ENCODE peak calls at places on chromosome 19, in ten cellular contexts. A, K, P, Q, E, U, I, L, D and T are unnamed samples.

GRCh38 chr19:33298146-33298911 is 4.0 kb downstream of the CEBPA start:
- DNase-seq in A (no peak), K (no peak), P (no peak), Q (no peak), E (no peak), U (peak; percentile 80), I (peak; percentile 83), L (no peak), D (peak; percentile 42), T (no peak)

GRCh38 chr19:18346091-18346490 is 5.7 kb downstream of the PGPEP1 start:
- DNase-seq in A (no peak), K (no peak), P (no peak), Q (no peak), E (no peak), U (peak; percentile 52), I (no peak), L (no peak), D (no peak), T (no peak)

GRCh38 chr19:1073956-1074511 is 7.1 kb downstream of the ARHGAP45 start:
- DNase-seq in A (no peak), K (no peak), P (no peak), Q (no peak), E (no peak), U (no peak), I (no peak), L (no peak), D (no peak), T (no peak)

GRCh38 chr19:52691215-52691610 is 43.6 kb downstream of the ZNF611 start:
- DNase-seq in A (no peak), K (no peak), P (no peak), Q (no peak), E (no peak), U (no peak), I (no peak), L (no peak), D (peak; percentile 29), T (no peak)

GRCh38 chr19:48512504-48513288 is 1.1 kb upstream of the LMTK3 start:
- DNase-seq in A (no peak), K (no peak), P (no peak), Q (no peak), E (no peak), U (no peak), I (peak; percentile 32), L (no peak), D (no peak), T (no peak)

GRCh38 chr19:46785054-46785979 is 3.1 kb downstream of the SLC1A5 start:
- DNase-seq in A (no peak), K (no peak), P (no peak), Q (no peak), E (no peak), U (no peak), I (no peak), L (no peak), D (no peak), T (no peak)

GRCh38 chr19:799076-799881 is 2.0 kb downstream of the PTBP1 start:
- DNase-seq in A (peak; percentile 60), K (no peak), P (no peak), Q (peak; percentile 58), E (no peak), U (peak; percentile 46), I (peak; percentile 56), L (peak; percentile 23), D (peak; percentile 70), T (no peak)

GRCh38 chr19:720691-721160 is 12.0 kb downstream of the PALM start:
- DNase-seq in A (no peak), K (no peak), P (no peak), Q (no peak), E (no peak), U (no peak), I (no peak), L (no peak), D (no peak), T (no peak)

GRCh38 chr19:7772752-7773291 is 9.8 kb downstream of the CLEC4M start:
- DNase-seq in A (no peak), K (no peak), P (peak; percentile 28), Q (no peak), E (no peak), U (peak; percentile 76), I (peak; percentile 90), L (no peak), D (no peak), T (no peak)

GRCh38 chr19:19956431-19957075 is 55.8 kb downstream of the ZNF93 start:
- DNase-seq in A (no peak), K (no peak), P (no peak), Q (peak; percentile 56), E (no peak), U (no peak), I (no peak), L (no peak), D (peak; percentile 65), T (no peak)

GRCh38 chr19:1183543-1184172 is 9.6 kb upstream of the SBNO2 start:
- DNase-seq in A (no peak), K (no peak), P (no peak), Q (no peak), E (peak; percentile 57), U (peak; percentile 92), I (no peak), L (no peak), D (peak; percentile 57), T (no peak)

GRCh38 chr19:4866595-4867424 is 657 bp downstream of the PLIN3 start:
- DNase-seq in A (peak; percentile 58), K (no peak), P (peak; percentile 23), Q (peak; percentile 47), E (no peak), U (peak; percentile 38), I (peak; percentile 64), L (peak; percentile 50), D (peak; percentile 73), T (no peak)

GRCh38 chr19:30783936-30784335 is 411.8 kb downstream of the ZNF536 start:
- DNase-seq in A (no peak), K (no peak), P (no peak), Q (no peak), E (no peak), U (no peak), I (no peak), L (no peak), D (peak; percentile 8), T (no peak)

GRCh38 chr19:4795400-4795799 is 3.9 kb downstream of the FEM1A start:
- DNase-seq in A (no peak), K (no peak), P (no peak), Q (no peak), E (no peak), U (peak; percentile 59), I (no peak), L (no peak), D (no peak), T (no peak)

GRCh38 chr19:3659746-3660112 is 33.1 kb upstream of the CACTIN start:
- DNase-seq in A (no peak), K (no peak), P (no peak), Q (no peak), E (no peak), U (no peak), I (no peak), L (no peak), D (no peak), T (no peak)

GRCh38 chr19:35248310-35249145 is at the start of gene LSR:
- DNase-seq in A (no peak), K (peak; percentile 94), P (peak; percentile 54), Q (peak; percentile 88), E (peak; percentile 63), U (peak; percentile 96), I (no peak), L (peak; percentile 47), D (peak; percentile 92), T (peak; percentile 89)

GRCh38 chr19:532578-533484 is 1.3 kb downstream of the CDC34 start:
- DNase-seq in A (peak; percentile 85), K (no peak), P (peak; percentile 35), Q (no peak), E (no peak), U (peak; percentile 57), I (peak; percentile 64), L (peak; percentile 55), D (peak; percentile 79), T (no peak)

GRCh38 chr19:35671818-35672217 is 5.5 kb downstream of the UPK1A start:
- DNase-seq in A (no peak), K (peak; percentile 1), P (no peak), Q (no peak), E (no peak), U (no peak), I (no peak), L (no peak), D (no peak), T (no peak)

GRCh38 chr19:49712397-49712859 is 21.5 kb downstream of the CPT1C start:
- DNase-seq in A (peak; percentile 56), K (no peak), P (no peak), Q (no peak), E (no peak), U (no peak), I (no peak), L (no peak), D (peak; percentile 79), T (no peak)

GRCh38 chr19:15828121-15828620 is 12.7 kb upstream of the OR10H1 start:
- DNase-seq in A (no peak), K (no peak), P (no peak), Q (no peak), E (no peak), U (no peak), I (no peak), L (no peak), D (no peak), T (no peak)

GRCh38 chr19:46357846-46358583 is 11.1 kb downstream of the PPP5C start:
- DNase-seq in A (no peak), K (no peak), P (no peak), Q (no peak), E (no peak), U (no peak), I (no peak), L (no peak), D (no peak), T (no peak)

GRCh38 chr19:12782424-12783225 is 7.3 kb upstream of the HOOK2 start:
- DNase-seq in A (peak; percentile 76), K (peak; percentile 69), P (peak; percentile 80), Q (no peak), E (no peak), U (peak; percentile 59), I (peak; percentile 80), L (peak; percentile 87), D (peak; percentile 79), T (peak; percentile 40)

GRCh38 chr19:751501-752341 is 809 bp downstream of the MISP start:
- DNase-seq in A (peak; percentile 86), K (no peak), P (no peak), Q (no peak), E (peak; percentile 67), U (peak; percentile 79), I (no peak), L (no peak), D (no peak), T (no peak)

GRCh38 chr19:17859533-17860330 is at the start of gene RPL18A:
- DNase-seq in A (peak; percentile 100), K (peak; percentile 99), P (peak; percentile 96), Q (peak; percentile 99), E (peak; percentile 99), U (peak; percentile 100), I (peak; percentile 100), L (peak; percentile 100), D (peak; percentile 99), T (peak; percentile 100)

GRCh38 chr19:53157601-53158000 is 1.3 kb downstream of the ZNF347 start:
- DNase-seq in A (peak; percentile 3), K (no peak), P (no peak), Q (peak; percentile 11), E (no peak), U (peak; percentile 12), I (no peak), L (no peak), D (peak; percentile 51), T (no peak)

GRCh38 chr19:39517432-39517831 is 2.5 kb downstream of the SELENOV start:
- DNase-seq in A (no peak), K (no peak), P (no peak), Q (no peak), E (no peak), U (no peak), I (no peak), L (no peak), D (no peak), T (no peak)

GRCh38 chr19:2150794-2151338 is 500 bp downstream of the AP3D1 start:
- DNase-seq in A (no peak), K (no peak), P (no peak), Q (no peak), E (no peak), U (peak; percentile 14), I (peak; percentile 11), L (no peak), D (peak; percentile 71), T (no peak)

GRCh38 chr19:58538257-58539168 is 5.4 kb upstream of the TRIM28 start:
- DNase-seq in A (no peak), K (no peak), P (no peak), Q (peak; percentile 71), E (no peak), U (no peak), I (no peak), L (peak; percentile 56), D (peak; percentile 88), T (no peak)